ENCODE peak calls at places on chromosome 14, in five cellular contexts. Q is cardiac fibroblast, C is mesendoderm, M is neural progenitor cell, J is fibroblast of lung. R is an unnamed sample.

GRCh38 chr14:74671789-74672188 is 41.1 kb downstream of the AREL1 start:
- DNase-seq in Q (peak; percentile 90), C (no peak), M (no peak), J (peak; percentile 74), R (no peak)

GRCh38 chr14:46322076-46322475 is 329.5 kb downstream of the RPL10L start:
- DNase-seq in Q (no peak), C (peak; percentile 90), M (peak; percentile 57), J (no peak), R (no peak)

GRCh38 chr14:59187802-59188460 is 536 bp upstream of the DAAM1 start:
- DNase-seq in Q (peak; percentile 13), C (peak; percentile 63), M (peak; percentile 77), J (no peak), R (no peak)

GRCh38 chr14:62497708-62498107 is 547.5 kb downstream of the KCNH5 start:
- DNase-seq in Q (no peak), C (peak; percentile 25), M (no peak), J (no peak), R (no peak)

GRCh38 chr14:61388976-61389576 is 67.7 kb downstream of the PRKCH start:
- DNase-seq in Q (peak; percentile 51), C (no peak), M (no peak), J (no peak), R (peak; percentile 36)

GRCh38 chr14:100673085-100673806 is 53.4 kb upstream of the DLK1 start:
- DNase-seq in Q (no peak), C (peak; percentile 93), M (peak; percentile 76), J (no peak), R (no peak)

GRCh38 chr14:20986811-20987210 is 3.0 kb upstream of the METTL17 start:
- DNase-seq in Q (peak; percentile 95), C (no peak), M (no peak), J (peak; percentile 91), R (peak; percentile 48)

GRCh38 chr14:54489318-54489683 is 521 bp upstream of the GMFB start:
- DNase-seq in Q (no peak), C (no peak), M (no peak), J (no peak), R (no peak)

GRCh38 chr14:74502236-74503019 is 8.9 kb downstream of the ISCA2 start:
- DNase-seq in Q (peak; percentile 44), C (peak; percentile 82), M (peak; percentile 69), J (peak; percentile 53), R (no peak)

GRCh38 chr14:103854822-103855733 is 7.7 kb upstream of the PPP1R13B start:
- DNase-seq in Q (no peak), C (peak; percentile 81), M (peak; percentile 52), J (no peak), R (no peak)

GRCh38 chr14:29587761-29588160 is 339.9 kb downstream of the PRKD1 start:
- DNase-seq in Q (no peak), C (no peak), M (no peak), J (no peak), R (no peak)

GRCh38 chr14:68756734-68757133 is 36.1 kb downstream of the ZFP36L1 start:
- DNase-seq in Q (no peak), C (no peak), M (no peak), J (no peak), R (no peak)

GRCh38 chr14:101707285-101707842 is 54.1 kb upstream of the PPP2R5C start:
- DNase-seq in Q (peak; percentile 90), C (peak; percentile 92), M (peak; percentile 86), J (peak; percentile 90), R (peak; percentile 70)

GRCh38 chr14:78202178-78202577 is 32.0 kb downstream of the NRXN3 start:
- DNase-seq in Q (no peak), C (no peak), M (no peak), J (no peak), R (no peak)

GRCh38 chr14:69327507-69327906 is 67.5 kb downstream of the GALNT16 start:
- DNase-seq in Q (no peak), C (no peak), M (no peak), J (no peak), R (no peak)

GRCh38 chr14:64663174-64663573 is 41.0 kb upstream of the PLEKHG3 start:
- DNase-seq in Q (peak; percentile 27), C (peak; percentile 28), M (no peak), J (no peak), R (no peak)

GRCh38 chr14:25011095-25011494 is 38.9 kb downstream of the STXBP6 start:
- DNase-seq in Q (no peak), C (no peak), M (no peak), J (no peak), R (no peak)

DNA sequence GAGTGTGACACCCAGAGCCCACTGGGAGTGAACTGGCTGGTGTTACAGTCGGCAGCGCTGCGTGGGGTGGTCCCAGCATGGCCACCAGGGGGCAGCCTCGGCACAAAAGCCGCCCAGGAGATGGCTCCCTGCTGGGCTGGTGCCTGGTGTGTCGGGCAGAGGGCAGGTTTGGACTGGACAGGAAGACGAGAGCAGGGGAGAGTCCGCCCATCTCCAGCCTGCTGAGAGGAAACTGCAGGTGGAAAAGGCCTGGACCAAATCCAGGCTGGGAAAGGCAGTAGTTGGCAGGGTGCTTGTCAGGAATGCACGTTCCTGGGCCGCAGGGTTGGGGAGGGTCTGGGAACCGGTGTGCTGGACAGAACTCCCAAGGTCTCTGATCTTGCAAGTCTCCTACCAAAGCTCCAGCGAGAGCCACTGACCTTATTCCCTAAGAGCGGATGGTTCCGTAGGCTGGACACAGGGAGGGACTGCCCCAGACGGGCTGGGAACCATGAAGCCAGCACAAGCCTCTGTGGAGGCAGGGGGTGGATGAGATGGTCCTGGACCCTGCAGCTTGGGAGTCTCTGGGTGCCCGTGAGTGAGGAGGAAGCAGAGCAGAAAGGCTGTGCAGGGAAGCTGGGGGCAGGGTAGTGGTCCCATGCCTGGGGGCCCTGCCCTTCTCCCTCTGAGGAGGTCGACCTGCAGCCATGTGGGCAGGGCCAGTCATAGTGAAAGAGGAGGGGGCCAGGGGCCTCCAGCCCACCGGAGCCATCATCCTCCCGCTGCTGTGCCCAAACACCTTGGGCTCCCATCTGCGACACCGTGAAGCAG is 1.8 kb downstream of the AHNAK2 start:
- DNase-seq in Q (peak; percentile 86), C (peak; percentile 71), M (peak; percentile 85), J (peak; percentile 79), R (peak; percentile 70)
- H3K4me3 ChIP-seq in Q (no peak overlapping the region), C (no peak overlapping the region), M (no peak overlapping the region), J (peak overlapping the region; percentile 57), R (peak overlapping the region; percentile 80)

GRCh38 chr14:85165091-85165490 is 364.9 kb upstream of the FLRT2 start:
- DNase-seq in Q (no peak), C (no peak), M (no peak), J (no peak), R (no peak)
- H3K4me3 ChIP-seq in Q (no peak overlapping the region), C (no peak overlapping the region), M (no peak overlapping the region), J (no peak overlapping the region), R (no peak overlapping the region)

DNA sequence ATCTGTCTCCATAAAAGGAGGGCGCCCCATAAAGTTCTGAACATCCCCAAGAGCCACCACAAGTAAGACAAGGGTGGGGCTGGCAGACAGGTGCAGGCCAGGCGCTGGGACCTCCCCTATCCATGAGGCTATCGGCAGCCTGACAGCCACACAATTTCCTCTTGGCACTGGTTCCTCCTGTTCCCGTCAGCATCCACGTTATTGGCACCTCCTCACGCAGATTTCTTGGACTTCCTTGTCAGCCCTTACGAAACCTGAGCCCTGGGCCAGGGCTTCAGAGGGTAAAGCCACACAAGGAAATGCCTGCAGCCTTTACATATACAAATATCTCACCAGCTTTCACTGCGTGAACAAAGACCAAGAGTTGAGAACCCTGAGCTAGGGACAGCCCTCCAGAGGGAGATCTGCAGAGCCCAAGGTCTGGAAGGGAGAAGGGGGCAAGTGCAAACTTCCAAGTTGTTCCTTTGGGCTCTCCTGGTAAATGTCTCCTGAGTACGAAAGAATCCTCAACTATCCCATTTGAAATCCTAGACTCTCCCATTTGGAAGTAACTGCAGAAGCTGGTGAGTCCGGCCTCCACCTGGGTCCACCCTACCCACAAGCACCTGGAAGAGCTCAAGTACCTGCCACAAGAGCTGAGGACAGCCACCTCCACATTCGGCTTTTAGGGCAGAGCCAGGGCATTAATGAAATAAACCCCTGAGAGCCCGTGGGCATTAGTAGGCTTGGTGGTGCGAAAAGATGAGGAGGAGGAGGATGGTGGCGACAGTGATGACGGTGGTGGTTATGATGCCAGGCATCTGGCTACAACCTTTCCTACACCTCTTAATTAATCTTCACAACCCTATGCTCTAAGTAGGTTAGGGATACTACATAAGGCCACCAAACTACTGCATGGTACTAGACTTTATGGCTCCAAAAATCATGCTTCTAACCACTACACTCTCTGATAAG is 5.5 kb upstream of the TC2N start:
- DNase-seq in Q (peak; percentile 80), C (no peak), M (no peak), J (peak; percentile 93), R (no peak)
- H3K4me3 ChIP-seq in Q (no peak overlapping the region), C (no peak overlapping the region), M (no peak overlapping the region), J (no peak overlapping the region), R (no peak overlapping the region)

GRCh38 chr14:23610090-23610814 is 25.9 kb upstream of the DHRS2 start:
- DNase-seq in Q (no peak), C (no peak), M (no peak), J (no peak), R (no peak)
- H3K4me3 ChIP-seq in Q (no peak overlapping the region), C (no peak overlapping the region), M (no peak overlapping the region), J (no peak overlapping the region), R (no peak overlapping the region)

DNA sequence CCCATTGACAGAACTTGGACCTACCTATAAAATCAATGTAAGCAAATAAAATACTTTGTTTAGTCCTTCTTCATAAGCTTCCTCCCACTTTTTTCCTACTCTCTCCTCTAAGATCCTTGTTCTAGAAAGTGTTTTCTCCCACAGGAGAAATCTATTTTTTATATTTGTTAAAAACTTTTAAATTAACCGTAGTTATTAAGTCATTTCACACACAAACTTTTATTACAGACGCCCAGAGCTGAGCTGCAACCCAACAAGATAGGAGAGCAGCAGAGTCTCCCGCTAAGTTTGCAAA is 27.7 kb downstream of the DAD1 start:
- DNase-seq in Q (no peak), C (no peak), M (no peak), J (no peak), R (no peak)
- H3K4me3 ChIP-seq in Q (no peak overlapping the region), C (no peak overlapping the region), M (no peak overlapping the region), J (no peak overlapping the region), R (no peak overlapping the region)

R was measured in HCT116.